ENCODE peak calls at places on chromosomes 13 and 19, in eight cellular contexts. One of them, this sample, is unnamed.

GRCh38 chr19:33814181-33815165 is 17.8 kb downstream of the KCTD15 start:
- DNase-seq in CD14-positive monocyte: peak
- DNase-seq in activated CD4-positive, CD25-positive, alpha-beta regulatory T cell: no peak
- DNase-seq in SK-MEL-5: no peak
- DNase-seq in NCI-H1092: no peak
- DNase-seq in MCF 10A: no peak
- DNase-seq in T-helper 9 cell: no peak
- DNase-seq in tibial nerve: no peak
- DNase-seq in this sample: no peak

GRCh38 chr19:31491246-31491645 is 142.0 kb upstream of the TSHZ3 start:
- DNase-seq in activated CD4-positive, CD25-positive, alpha-beta regulatory T cell: no peak
- DNase-seq in tibial nerve: no peak
- DNase-seq in SK-MEL-5: no peak
- DNase-seq in T-helper 9 cell: no peak
- DNase-seq in CD14-positive monocyte: no peak
- DNase-seq in MCF 10A: no peak
- DNase-seq in NCI-H1092: no peak
- DNase-seq in this sample: no peak

GRCh38 chr19:23823952-23824389 is 65.3 kb upstream of the ZNF681 start:
- DNase-seq in NCI-H1092: no peak
- DNase-seq in CD14-positive monocyte: no peak
- DNase-seq in activated CD4-positive, CD25-positive, alpha-beta regulatory T cell: no peak
- DNase-seq in SK-MEL-5: peak
- DNase-seq in T-helper 9 cell: peak
- DNase-seq in MCF 10A: peak
- DNase-seq in tibial nerve: no peak
- DNase-seq in this sample: no peak

GRCh38 chr13:70523622-70524021 is 415.4 kb upstream of the KLHL1 start:
- DNase-seq in tibial nerve: peak
- DNase-seq in SK-MEL-5: no peak
- DNase-seq in MCF 10A: no peak
- DNase-seq in CD14-positive monocyte: no peak
- DNase-seq in NCI-H1092: no peak
- DNase-seq in activated CD4-positive, CD25-positive, alpha-beta regulatory T cell: no peak
- DNase-seq in T-helper 9 cell: no peak
- DNase-seq in this sample: peak

GRCh38 chr19:7908742-7909461 is 5.2 kb downstream of the MAP2K7 start:
- DNase-seq in SK-MEL-5: no peak
- DNase-seq in NCI-H1092: no peak
- DNase-seq in tibial nerve: no peak
- DNase-seq in T-helper 9 cell: no peak
- DNase-seq in activated CD4-positive, CD25-positive, alpha-beta regulatory T cell: no peak
- DNase-seq in MCF 10A: no peak
- DNase-seq in CD14-positive monocyte: no peak
- DNase-seq in this sample: no peak

GRCh38 chr19:991174-991931 is 7.2 kb downstream of the WDR18 start:
- DNase-seq in NCI-H1092: no peak
- DNase-seq in T-helper 9 cell: peak
- DNase-seq in tibial nerve: no peak
- DNase-seq in MCF 10A: peak
- DNase-seq in SK-MEL-5: peak
- DNase-seq in activated CD4-positive, CD25-positive, alpha-beta regulatory T cell: peak
- DNase-seq in CD14-positive monocyte: peak
- DNase-seq in this sample: no peak

GRCh38 chr13:58946274-58946673 is 1217.5 kb downstream of the DIAPH3 start:
- DNase-seq in activated CD4-positive, CD25-positive, alpha-beta regulatory T cell: no peak
- DNase-seq in CD14-positive monocyte: no peak
- DNase-seq in T-helper 9 cell: no peak
- DNase-seq in NCI-H1092: no peak
- DNase-seq in SK-MEL-5: no peak
- DNase-seq in MCF 10A: no peak
- DNase-seq in tibial nerve: no peak
- DNase-seq in this sample: no peak

GRCh38 chr13:37657134-37657533 is 58.6 kb upstream of the POSTN start:
- DNase-seq in SK-MEL-5: no peak
- DNase-seq in tibial nerve: no peak
- DNase-seq in CD14-positive monocyte: no peak
- DNase-seq in T-helper 9 cell: no peak
- DNase-seq in NCI-H1092: no peak
- DNase-seq in MCF 10A: peak
- DNase-seq in activated CD4-positive, CD25-positive, alpha-beta regulatory T cell: no peak
- DNase-seq in this sample: no peak

This sample was measured in NCI-H524.